ENCODE peak calls at places on chromosome 14, in nine cellular contexts. One of them, this sample, is unnamed.
A peak's percentile ranks its signal among the peaks of the same experiment; 100 is the strongest.

GRCh38 chr14:37584211-37585100 is 10.6 kb downstream of the FOXA1 start:
- DNase-seq in T follicular helper cell: no peak
- DNase-seq in psoas muscle: no peak
- DNase-seq in EH: no peak
- DNase-seq in NCI-H774: no peak
- DNase-seq in chondrocyte: no peak
- DNase-seq in OCI-LY7: no peak
- DNase-seq in NCI-H526 treated with DMSO at 0.1 percent for 48 hours: no peak
- DNase-seq in caudate nucleus: no peak
- DNase-seq in this sample: peak; percentile 64

GRCh38 chr14:103889313-103890051 is 38.8 kb upstream of the TDRD9 start:
- DNase-seq in NCI-H774: no peak
- DNase-seq in chondrocyte: no peak
- DNase-seq in caudate nucleus: no peak
- DNase-seq in T follicular helper cell: no peak
- DNase-seq in EH: no peak
- DNase-seq in NCI-H526 treated with DMSO at 0.1 percent for 48 hours: no peak
- DNase-seq in psoas muscle: no peak
- DNase-seq in OCI-LY7: no peak
- DNase-seq in this sample: no peak

GRCh38 chr14:100030441-100031153 is 34.6 kb upstream of the EVL start:
- DNase-seq in OCI-LY7: no peak
- DNase-seq in caudate nucleus: no peak
- DNase-seq in NCI-H526 treated with DMSO at 0.1 percent for 48 hours: no peak
- DNase-seq in NCI-H774: no peak
- DNase-seq in psoas muscle: no peak
- DNase-seq in EH: peak; percentile 95
- DNase-seq in chondrocyte: no peak
- DNase-seq in T follicular helper cell: no peak
- DNase-seq in this sample: no peak

GRCh38 chr14:41718477-41719166 is 111.9 kb downstream of the LRFN5 start:
- DNase-seq in OCI-LY7: no peak
- DNase-seq in NCI-H526 treated with DMSO at 0.1 percent for 48 hours: no peak
- DNase-seq in caudate nucleus: no peak
- DNase-seq in EH: no peak
- DNase-seq in psoas muscle: no peak
- DNase-seq in NCI-H774: peak; percentile 78
- DNase-seq in chondrocyte: no peak
- DNase-seq in T follicular helper cell: no peak
- DNase-seq in this sample: no peak

GRCh38 chr14:23300687-23301223 is 1.9 kb downstream of the PPP1R3E start:
- DNase-seq in caudate nucleus: peak; percentile 51
- DNase-seq in chondrocyte: no peak
- DNase-seq in psoas muscle: peak; percentile 61
- DNase-seq in NCI-H774: no peak
- DNase-seq in EH: peak; percentile 31
- DNase-seq in OCI-LY7: peak; percentile 21
- DNase-seq in T follicular helper cell: no peak
- DNase-seq in NCI-H526 treated with DMSO at 0.1 percent for 48 hours: peak; percentile 36
- DNase-seq in this sample: no peak

GRCh38 chr14:24436355-24437019 is 6.1 kb downstream of the SDR39U1 start:
- DNase-seq in EH: peak; percentile 82
- DNase-seq in psoas muscle: no peak
- DNase-seq in NCI-H526 treated with DMSO at 0.1 percent for 48 hours: peak; percentile 33
- DNase-seq in T follicular helper cell: no peak
- DNase-seq in NCI-H774: peak; percentile 50
- DNase-seq in caudate nucleus: peak; percentile 5
- DNase-seq in OCI-LY7: peak; percentile 76
- DNase-seq in chondrocyte: no peak
- DNase-seq in this sample: no peak

GRCh38 chr14:96212140-96212539 is 7.5 kb downstream of the BDKRB2 start:
- DNase-seq in NCI-H774: no peak
- DNase-seq in OCI-LY7: no peak
- DNase-seq in T follicular helper cell: no peak
- DNase-seq in psoas muscle: no peak
- DNase-seq in EH: no peak
- DNase-seq in caudate nucleus: no peak
- DNase-seq in chondrocyte: no peak
- DNase-seq in NCI-H526 treated with DMSO at 0.1 percent for 48 hours: no peak
- DNase-seq in this sample: no peak

GRCh38 chr14:67574156-67574555 is 25.9 kb downstream of the PIGH start:
- DNase-seq in T follicular helper cell: no peak
- DNase-seq in OCI-LY7: no peak
- DNase-seq in NCI-H526 treated with DMSO at 0.1 percent for 48 hours: no peak
- DNase-seq in psoas muscle: no peak
- DNase-seq in EH: no peak
- DNase-seq in NCI-H774: no peak
- DNase-seq in caudate nucleus: no peak
- DNase-seq in chondrocyte: peak; percentile 86
- DNase-seq in this sample: no peak

GRCh38 chr14:90409209-90409730 is 12.4 kb downstream of the CALM1 start:
- DNase-seq in OCI-LY7: no peak
- DNase-seq in NCI-H774: no peak
- DNase-seq in NCI-H526 treated with DMSO at 0.1 percent for 48 hours: no peak
- DNase-seq in EH: peak; percentile 99
- DNase-seq in chondrocyte: no peak
- DNase-seq in caudate nucleus: no peak
- DNase-seq in T follicular helper cell: no peak
- DNase-seq in psoas muscle: peak; percentile 38
- DNase-seq in this sample: no peak

GRCh38 chr14:55297611-55298323 is 26.5 kb downstream of the FBXO34 start:
- DNase-seq in chondrocyte: no peak
- DNase-seq in EH: no peak
- DNase-seq in NCI-H774: no peak
- DNase-seq in psoas muscle: no peak
- DNase-seq in caudate nucleus: no peak
- DNase-seq in T follicular helper cell: no peak
- DNase-seq in OCI-LY7: peak; percentile 19
- DNase-seq in NCI-H526 treated with DMSO at 0.1 percent for 48 hours: no peak
- DNase-seq in this sample: no peak

GRCh38 chr14:65206448-65207096 is 104.3 kb upstream of the MAX start:
- DNase-seq in psoas muscle: no peak
- DNase-seq in NCI-H526 treated with DMSO at 0.1 percent for 48 hours: peak; percentile 46
- DNase-seq in EH: peak; percentile 77
- DNase-seq in NCI-H774: no peak
- DNase-seq in T follicular helper cell: no peak
- DNase-seq in OCI-LY7: peak; percentile 88
- DNase-seq in chondrocyte: no peak
- DNase-seq in caudate nucleus: no peak
- DNase-seq in this sample: no peak

GRCh38 chr14:70188608-70189540 is at the start of gene SLC8A3:
- DNase-seq in psoas muscle: peak; percentile 59
- DNase-seq in chondrocyte: no peak
- DNase-seq in caudate nucleus: peak; percentile 65
- DNase-seq in OCI-LY7: no peak
- DNase-seq in NCI-H774: no peak
- DNase-seq in T follicular helper cell: no peak
- DNase-seq in EH: peak; percentile 70
- DNase-seq in NCI-H526 treated with DMSO at 0.1 percent for 48 hours: peak; percentile 69
- DNase-seq in this sample: peak; percentile 95

GRCh38 chr14:65346895-65347294 is 65.6 kb upstream of the FUT8 start:
- DNase-seq in chondrocyte: no peak
- DNase-seq in caudate nucleus: no peak
- DNase-seq in NCI-H774: no peak
- DNase-seq in EH: peak; percentile 7
- DNase-seq in psoas muscle: peak; percentile 15
- DNase-seq in OCI-LY7: no peak
- DNase-seq in NCI-H526 treated with DMSO at 0.1 percent for 48 hours: no peak
- DNase-seq in T follicular helper cell: no peak
- DNase-seq in this sample: no peak

GRCh38 chr14:104355101-104355691 is 216.8 kb downstream of the KIF26A start:
- DNase-seq in OCI-LY7: no peak
- DNase-seq in NCI-H774: no peak
- DNase-seq in EH: no peak
- DNase-seq in psoas muscle: no peak
- DNase-seq in chondrocyte: no peak
- DNase-seq in caudate nucleus: no peak
- DNase-seq in NCI-H526 treated with DMSO at 0.1 percent for 48 hours: no peak
- DNase-seq in T follicular helper cell: no peak
- DNase-seq in this sample: peak; percentile 39

GRCh38 chr14:71403673-71404072 is 496.4 kb downstream of the PCNX1 start:
- DNase-seq in psoas muscle: no peak
- DNase-seq in NCI-H774: no peak
- DNase-seq in NCI-H526 treated with DMSO at 0.1 percent for 48 hours: no peak
- DNase-seq in chondrocyte: no peak
- DNase-seq in EH: peak; percentile 39
- DNase-seq in OCI-LY7: peak; percentile 56
- DNase-seq in caudate nucleus: no peak
- DNase-seq in T follicular helper cell: no peak
- DNase-seq in this sample: no peak

GRCh38 chr14:89146291-89146690 is 270.7 kb downstream of the FOXN3 start:
- DNase-seq in T follicular helper cell: no peak
- DNase-seq in psoas muscle: no peak
- DNase-seq in EH: no peak
- DNase-seq in OCI-LY7: no peak
- DNase-seq in caudate nucleus: no peak
- DNase-seq in chondrocyte: no peak
- DNase-seq in NCI-H526 treated with DMSO at 0.1 percent for 48 hours: no peak
- DNase-seq in NCI-H774: no peak
- DNase-seq in this sample: no peak

GRCh38 chr14:96626916-96627315 is 124.7 kb downstream of the PAPOLA start:
- DNase-seq in caudate nucleus: no peak
- DNase-seq in T follicular helper cell: no peak
- DNase-seq in NCI-H774: no peak
- DNase-seq in chondrocyte: no peak
- DNase-seq in NCI-H526 treated with DMSO at 0.1 percent for 48 hours: no peak
- DNase-seq in EH: no peak
- DNase-seq in psoas muscle: no peak
- DNase-seq in OCI-LY7: no peak
- DNase-seq in this sample: no peak

GRCh38 chr14:98227727-98228111 is 1044.3 kb downstream of the BCL11B start:
- DNase-seq in NCI-H526 treated with DMSO at 0.1 percent for 48 hours: no peak
- DNase-seq in chondrocyte: no peak
- DNase-seq in caudate nucleus: no peak
- DNase-seq in T follicular helper cell: no peak
- DNase-seq in NCI-H774: no peak
- DNase-seq in OCI-LY7: no peak
- DNase-seq in EH: no peak
- DNase-seq in psoas muscle: no peak
- DNase-seq in this sample: no peak

GRCh38 chr14:52314521-52315354 is 626 bp downstream of the PTGER2 start:
- DNase-seq in OCI-LY7: no peak
- DNase-seq in chondrocyte: no peak
- DNase-seq in caudate nucleus: no peak
- DNase-seq in psoas muscle: peak; percentile 25
- DNase-seq in NCI-H774: no peak
- DNase-seq in EH: peak; percentile 30
- DNase-seq in NCI-H526 treated with DMSO at 0.1 percent for 48 hours: no peak
- DNase-seq in T follicular helper cell: no peak
- DNase-seq in this sample: peak; percentile 10

GRCh38 chr14:58557242-58557641 is 80.5 kb upstream of the DACT1 start:
- DNase-seq in psoas muscle: no peak
- DNase-seq in NCI-H526 treated with DMSO at 0.1 percent for 48 hours: no peak
- DNase-seq in caudate nucleus: no peak
- DNase-seq in T follicular helper cell: no peak
- DNase-seq in chondrocyte: no peak
- DNase-seq in NCI-H774: no peak
- DNase-seq in EH: peak; percentile 15
- DNase-seq in OCI-LY7: no peak
- DNase-seq in this sample: no peak

GRCh38 chr14:64628940-64629403 is 75.3 kb upstream of the PLEKHG3 start:
- DNase-seq in EH: peak; percentile 99
- DNase-seq in NCI-H526 treated with DMSO at 0.1 percent for 48 hours: no peak
- DNase-seq in chondrocyte: no peak
- DNase-seq in OCI-LY7: no peak
- DNase-seq in caudate nucleus: peak; percentile 19
- DNase-seq in T follicular helper cell: no peak
- DNase-seq in NCI-H774: no peak
- DNase-seq in psoas muscle: no peak
- DNase-seq in this sample: peak; percentile 71

GRCh38 chr14:91330846-91331245 is 86.3 kb upstream of the GPR68 start:
- DNase-seq in OCI-LY7: no peak
- DNase-seq in NCI-H774: no peak
- DNase-seq in T follicular helper cell: no peak
- DNase-seq in chondrocyte: no peak
- DNase-seq in caudate nucleus: no peak
- DNase-seq in NCI-H526 treated with DMSO at 0.1 percent for 48 hours: no peak
- DNase-seq in psoas muscle: no peak
- DNase-seq in EH: no peak
- DNase-seq in this sample: no peak

GRCh38 chr14:100439781-100440180 is 116.6 kb downstream of the SLC25A47 start:
- DNase-seq in caudate nucleus: no peak
- DNase-seq in chondrocyte: no peak
- DNase-seq in NCI-H526 treated with DMSO at 0.1 percent for 48 hours: no peak
- DNase-seq in T follicular helper cell: no peak
- DNase-seq in psoas muscle: peak; percentile 41
- DNase-seq in OCI-LY7: no peak
- DNase-seq in EH: no peak
- DNase-seq in NCI-H774: no peak
- DNase-seq in this sample: no peak

GRCh38 chr14:60753264-60754126 is 18.9 kb downstream of the MNAT1 start:
- DNase-seq in OCI-LY7: no peak
- DNase-seq in caudate nucleus: no peak
- DNase-seq in EH: no peak
- DNase-seq in NCI-H774: no peak
- DNase-seq in T follicular helper cell: peak; percentile 36
- DNase-seq in psoas muscle: no peak
- DNase-seq in NCI-H526 treated with DMSO at 0.1 percent for 48 hours: no peak
- DNase-seq in chondrocyte: no peak
- DNase-seq in this sample: no peak

GRCh38 chr14:76257842-76258397 is 106.2 kb downstream of the GPATCH2L start:
- DNase-seq in OCI-LY7: no peak
- DNase-seq in EH: no peak
- DNase-seq in caudate nucleus: no peak
- DNase-seq in chondrocyte: no peak
- DNase-seq in NCI-H774: no peak
- DNase-seq in T follicular helper cell: no peak
- DNase-seq in psoas muscle: no peak
- DNase-seq in NCI-H526 treated with DMSO at 0.1 percent for 48 hours: no peak
- DNase-seq in this sample: no peak

GRCh38 chr14:95156153-95156764 is 1.1 kb downstream of the DICER1 start:
- DNase-seq in T follicular helper cell: no peak
- DNase-seq in psoas muscle: no peak
- DNase-seq in caudate nucleus: no peak
- DNase-seq in chondrocyte: no peak
- DNase-seq in EH: peak; percentile 30
- DNase-seq in NCI-H774: no peak
- DNase-seq in OCI-LY7: peak; percentile 24
- DNase-seq in NCI-H526 treated with DMSO at 0.1 percent for 48 hours: no peak
- DNase-seq in this sample: peak; percentile 17

GRCh38 chr14:48127674-48128073 is 452.3 kb upstream of the MDGA2 start:
- DNase-seq in NCI-H774: no peak
- DNase-seq in EH: no peak
- DNase-seq in psoas muscle: no peak
- DNase-seq in chondrocyte: no peak
- DNase-seq in caudate nucleus: no peak
- DNase-seq in OCI-LY7: no peak
- DNase-seq in T follicular helper cell: no peak
- DNase-seq in NCI-H526 treated with DMSO at 0.1 percent for 48 hours: no peak
- DNase-seq in this sample: no peak

GRCh38 chr14:48963231-48963630 is 622.9 kb downstream of the RPS29 start:
- DNase-seq in OCI-LY7: no peak
- DNase-seq in EH: no peak
- DNase-seq in NCI-H774: no peak
- DNase-seq in chondrocyte: no peak
- DNase-seq in psoas muscle: no peak
- DNase-seq in T follicular helper cell: no peak
- DNase-seq in caudate nucleus: no peak
- DNase-seq in NCI-H526 treated with DMSO at 0.1 percent for 48 hours: no peak
- DNase-seq in this sample: no peak

GRCh38 chr14:69004731-69005431 is 25.8 kb upstream of the ACTN1 start:
- DNase-seq in T follicular helper cell: no peak
- DNase-seq in EH: peak; percentile 35
- DNase-seq in NCI-H526 treated with DMSO at 0.1 percent for 48 hours: no peak
- DNase-seq in OCI-LY7: no peak
- DNase-seq in chondrocyte: no peak
- DNase-seq in caudate nucleus: no peak
- DNase-seq in psoas muscle: no peak
- DNase-seq in NCI-H774: no peak
- DNase-seq in this sample: no peak

GRCh38 chr14:34997762-34998161 is 15.0 kb downstream of the SRP54 start:
- DNase-seq in NCI-H774: no peak
- DNase-seq in T follicular helper cell: no peak
- DNase-seq in NCI-H526 treated with DMSO at 0.1 percent for 48 hours: no peak
- DNase-seq in chondrocyte: no peak
- DNase-seq in OCI-LY7: no peak
- DNase-seq in psoas muscle: no peak
- DNase-seq in EH: peak; percentile 3
- DNase-seq in caudate nucleus: no peak
- DNase-seq in this sample: no peak

GRCh38 chr14:68568907-68569545 is 223.8 kb downstream of the ZFP36L1 start:
- DNase-seq in psoas muscle: no peak
- DNase-seq in EH: no peak
- DNase-seq in OCI-LY7: no peak
- DNase-seq in NCI-H774: no peak
- DNase-seq in caudate nucleus: no peak
- DNase-seq in NCI-H526 treated with DMSO at 0.1 percent for 48 hours: no peak
- DNase-seq in chondrocyte: no peak
- DNase-seq in T follicular helper cell: no peak
- DNase-seq in this sample: no peak